ENCODE peak calls at places on chromosome 21, in nine cellular contexts. One of them, this sample, is unnamed.

GRCh38 chr21:42757826-42758655 is 104.6 kb downstream of the PDE9A start:
- DNase-seq in epithelial cell of esophagus: no peak
- DNase-seq in AG09319: no peak
- DNase-seq in tibial artery: no peak
- DNase-seq in T47D: no peak
- DNase-seq in amygdala: no peak
- DNase-seq in Calu3: no peak
- DNase-seq in left lung: peak; percentile 76
- DNase-seq in GM13977: no peak
- DNase-seq in this sample: no peak

GRCh38 chr21:36627242-36627641 is 71.7 kb upstream of the SIM2 start:
- DNase-seq in left lung: no peak
- DNase-seq in AG09319: no peak
- DNase-seq in GM13977: no peak
- DNase-seq in amygdala: no peak
- DNase-seq in tibial artery: no peak
- DNase-seq in Calu3: no peak
- DNase-seq in T47D: no peak
- DNase-seq in epithelial cell of esophagus: peak; percentile 88
- DNase-seq in this sample: no peak

GRCh38 chr21:34908424-34909055 is 140.6 kb downstream of the RUNX1 start:
- DNase-seq in epithelial cell of esophagus: peak; percentile 62
- DNase-seq in left lung: no peak
- DNase-seq in amygdala: no peak
- DNase-seq in AG09319: no peak
- DNase-seq in T47D: no peak
- DNase-seq in GM13977: no peak
- DNase-seq in Calu3: peak; percentile 13
- DNase-seq in tibial artery: peak; percentile 28
- DNase-seq in this sample: no peak

GRCh38 chr21:34865922-34866271 is 183.2 kb downstream of the RUNX1 start:
- DNase-seq in tibial artery: no peak
- DNase-seq in GM13977: peak; percentile 58
- DNase-seq in left lung: no peak
- DNase-seq in Calu3: no peak
- DNase-seq in T47D: no peak
- DNase-seq in epithelial cell of esophagus: peak; percentile 36
- DNase-seq in amygdala: no peak
- DNase-seq in AG09319: no peak
- DNase-seq in this sample: no peak

GRCh38 chr21:43835861-43836260 is 29.2 kb upstream of the AGPAT3 start:
- DNase-seq in left lung: peak; percentile 31
- DNase-seq in tibial artery: no peak
- DNase-seq in AG09319: no peak
- DNase-seq in Calu3: no peak
- DNase-seq in GM13977: no peak
- DNase-seq in epithelial cell of esophagus: no peak
- DNase-seq in T47D: no peak
- DNase-seq in amygdala: no peak
- DNase-seq in this sample: no peak

GRCh38 chr21:44574457-44575306 is 1.2 kb downstream of the KRTAP10-4 start:
- DNase-seq in amygdala: no peak
- DNase-seq in AG09319: no peak
- DNase-seq in GM13977: no peak
- DNase-seq in epithelial cell of esophagus: no peak
- DNase-seq in tibial artery: no peak
- DNase-seq in Calu3: peak; percentile 34
- DNase-seq in T47D: no peak
- DNase-seq in left lung: no peak
- DNase-seq in this sample: no peak

GRCh38 chr21:40155563-40155962 is 288.3 kb downstream of the PCP4 start:
- DNase-seq in Calu3: no peak
- DNase-seq in AG09319: no peak
- DNase-seq in amygdala: no peak
- DNase-seq in epithelial cell of esophagus: no peak
- DNase-seq in left lung: no peak
- DNase-seq in T47D: no peak
- DNase-seq in tibial artery: no peak
- DNase-seq in GM13977: no peak
- DNase-seq in this sample: no peak

GRCh38 chr21:46097826-46098286 is at the start of gene COL6A2:
- DNase-seq in AG09319: no peak
- DNase-seq in T47D: peak; percentile 80
- DNase-seq in tibial artery: peak; percentile 62
- DNase-seq in Calu3: peak; percentile 32
- DNase-seq in GM13977: peak; percentile 73
- DNase-seq in epithelial cell of esophagus: no peak
- DNase-seq in amygdala: no peak
- DNase-seq in left lung: peak; percentile 87
- DNase-seq in this sample: no peak

GRCh38 chr21:25997788-25998611 is 172.6 kb downstream of the APP start:
- DNase-seq in amygdala: no peak
- DNase-seq in AG09319: no peak
- DNase-seq in epithelial cell of esophagus: no peak
- DNase-seq in T47D: no peak
- DNase-seq in GM13977: no peak
- DNase-seq in left lung: no peak
- DNase-seq in tibial artery: no peak
- DNase-seq in Calu3: peak; percentile 55
- DNase-seq in this sample: no peak

GRCh38 chr21:29499229-29499628 is 200.5 kb downstream of the BACH1 start:
- DNase-seq in epithelial cell of esophagus: no peak
- DNase-seq in amygdala: no peak
- DNase-seq in GM13977: no peak
- DNase-seq in AG09319: no peak
- DNase-seq in left lung: no peak
- DNase-seq in Calu3: no peak
- DNase-seq in T47D: no peak
- DNase-seq in tibial artery: no peak
- DNase-seq in this sample: no peak

GRCh38 chr21:44816761-44817505 is 929 bp downstream of the SUMO3 start:
- DNase-seq in Calu3: no peak
- DNase-seq in T47D: no peak
- DNase-seq in amygdala: no peak
- DNase-seq in AG09319: no peak
- DNase-seq in left lung: no peak
- DNase-seq in GM13977: no peak
- DNase-seq in tibial artery: no peak
- DNase-seq in epithelial cell of esophagus: no peak
- DNase-seq in this sample: no peak

GRCh38 chr21:43818685-43819084 is 29.3 kb downstream of the RRP1 start:
- DNase-seq in tibial artery: no peak
- DNase-seq in epithelial cell of esophagus: no peak
- DNase-seq in amygdala: no peak
- DNase-seq in T47D: no peak
- DNase-seq in GM13977: no peak
- DNase-seq in AG09319: no peak
- DNase-seq in Calu3: no peak
- DNase-seq in left lung: peak; percentile 16
- DNase-seq in this sample: no peak

GRCh38 chr21:33650929-33651505 is 8.7 kb downstream of the ITSN1 start:
- DNase-seq in tibial artery: no peak
- DNase-seq in left lung: no peak
- DNase-seq in T47D: no peak
- DNase-seq in AG09319: no peak
- DNase-seq in amygdala: no peak
- DNase-seq in epithelial cell of esophagus: no peak
- DNase-seq in Calu3: no peak
- DNase-seq in GM13977: no peak
- DNase-seq in this sample: no peak

GRCh38 chr21:15449556-15449955 is 280.2 kb upstream of the USP25 start:
- DNase-seq in AG09319: no peak
- DNase-seq in amygdala: no peak
- DNase-seq in GM13977: no peak
- DNase-seq in Calu3: no peak
- DNase-seq in tibial artery: no peak
- DNase-seq in epithelial cell of esophagus: no peak
- DNase-seq in T47D: no peak
- DNase-seq in left lung: no peak
- DNase-seq in this sample: no peak

GRCh38 chr21:34989337-34990151 is 59.6 kb downstream of the RUNX1 start:
- DNase-seq in left lung: no peak
- DNase-seq in GM13977: peak; percentile 39
- DNase-seq in tibial artery: no peak
- DNase-seq in epithelial cell of esophagus: no peak
- DNase-seq in amygdala: no peak
- DNase-seq in AG09319: no peak
- DNase-seq in T47D: no peak
- DNase-seq in Calu3: no peak
- DNase-seq in this sample: no peak

GRCh38 chr21:15953551-15954116 is 223.9 kb downstream of the USP25 start:
- DNase-seq in amygdala: no peak
- DNase-seq in tibial artery: no peak
- DNase-seq in left lung: no peak
- DNase-seq in AG09319: no peak
- DNase-seq in epithelial cell of esophagus: no peak
- DNase-seq in GM13977: no peak
- DNase-seq in T47D: no peak
- DNase-seq in Calu3: no peak
- DNase-seq in this sample: no peak

GRCh38 chr21:36436829-36437744 is 42.8 kb downstream of the CLDN14 start:
- DNase-seq in T47D: no peak
- DNase-seq in left lung: no peak
- DNase-seq in epithelial cell of esophagus: no peak
- DNase-seq in tibial artery: no peak
- DNase-seq in amygdala: no peak
- DNase-seq in AG09319: no peak
- DNase-seq in GM13977: no peak
- DNase-seq in Calu3: no peak
- DNase-seq in this sample: no peak

GRCh38 chr21:19122371-19122770 is 718.8 kb upstream of the TMPRSS15 start:
- DNase-seq in AG09319: no peak
- DNase-seq in epithelial cell of esophagus: no peak
- DNase-seq in amygdala: no peak
- DNase-seq in tibial artery: no peak
- DNase-seq in GM13977: no peak
- DNase-seq in left lung: no peak
- DNase-seq in Calu3: no peak
- DNase-seq in T47D: no peak
- DNase-seq in this sample: no peak

GRCh38 chr21:39051561-39051949 is 131.7 kb downstream of the PSMG1 start:
- DNase-seq in left lung: no peak
- DNase-seq in T47D: no peak
- DNase-seq in epithelial cell of esophagus: peak; percentile 99
- DNase-seq in tibial artery: no peak
- DNase-seq in amygdala: no peak
- DNase-seq in Calu3: no peak
- DNase-seq in AG09319: peak; percentile 3
- DNase-seq in GM13977: no peak
- DNase-seq in this sample: no peak

GRCh38 chr21:38965910-38966504 is 160.3 kb downstream of the ETS2 start:
- DNase-seq in tibial artery: no peak
- DNase-seq in AG09319: no peak
- DNase-seq in epithelial cell of esophagus: peak; percentile 82
- DNase-seq in left lung: no peak
- DNase-seq in GM13977: no peak
- DNase-seq in T47D: peak; percentile 44
- DNase-seq in Calu3: peak; percentile 79
- DNase-seq in amygdala: no peak
- DNase-seq in this sample: no peak

GRCh38 chr21:35619184-35619583 is 441.1 kb downstream of the SETD4 start:
- DNase-seq in AG09319: no peak
- DNase-seq in left lung: no peak
- DNase-seq in T47D: no peak
- DNase-seq in amygdala: no peak
- DNase-seq in Calu3: no peak
- DNase-seq in GM13977: no peak
- DNase-seq in tibial artery: no peak
- DNase-seq in epithelial cell of esophagus: peak; percentile 95
- DNase-seq in this sample: no peak